ENCODE peak calls at places on chromosome 3, in five cellular contexts. One of them, this sample, is unnamed.

GRCh38 chr3:6799264-6799915 is 61.5 kb upstream of the GRM7 start:
- DNase-seq in Jurkat, Clone E6-1: peak
- DNase-seq in SK-MEL-5: peak
- DNase-seq in memory B cell: peak
- DNase-seq in activated CD8-positive, alpha-beta memory T cell treated with anti-CD3 and anti-CD28 coated beads for 48 hours: peak
- DNase-seq in this sample: peak

GRCh38 chr3:155805204-155805801 is 775 bp downstream of the C3orf33 start:
- DNase-seq in Jurkat, Clone E6-1: no peak
- DNase-seq in memory B cell: no peak
- DNase-seq in SK-MEL-5: peak
- DNase-seq in activated CD8-positive, alpha-beta memory T cell treated with anti-CD3 and anti-CD28 coated beads for 48 hours: no peak
- DNase-seq in this sample: no peak

GRCh38 chr3:113557374-113557773 is 25.0 kb downstream of the SIDT1 start:
- DNase-seq in SK-MEL-5: no peak
- DNase-seq in activated CD8-positive, alpha-beta memory T cell treated with anti-CD3 and anti-CD28 coated beads for 48 hours: no peak
- DNase-seq in Jurkat, Clone E6-1: no peak
- DNase-seq in memory B cell: no peak
- DNase-seq in this sample: peak

GRCh38 chr3:79497447-79498111 is 270.2 kb downstream of the ROBO1 start:
- DNase-seq in Jurkat, Clone E6-1: peak
- DNase-seq in memory B cell: no peak
- DNase-seq in activated CD8-positive, alpha-beta memory T cell treated with anti-CD3 and anti-CD28 coated beads for 48 hours: no peak
- DNase-seq in SK-MEL-5: peak
- DNase-seq in this sample: peak

GRCh38 chr3:134373942-134374790 is at the start of gene AMOTL2:
- DNase-seq in Jurkat, Clone E6-1: peak
- DNase-seq in memory B cell: no peak
- DNase-seq in SK-MEL-5: peak
- DNase-seq in activated CD8-positive, alpha-beta memory T cell treated with anti-CD3 and anti-CD28 coated beads for 48 hours: no peak
- DNase-seq in this sample: peak

GRCh38 chr3:150074697-150075416 is 104.2 kb upstream of the PFN2 start:
- DNase-seq in activated CD8-positive, alpha-beta memory T cell treated with anti-CD3 and anti-CD28 coated beads for 48 hours: no peak
- DNase-seq in SK-MEL-5: no peak
- DNase-seq in Jurkat, Clone E6-1: no peak
- DNase-seq in memory B cell: no peak
- DNase-seq in this sample: no peak

GRCh38 chr3:72120806-72121778 is 336.1 kb upstream of the PROK2 start:
- DNase-seq in memory B cell: no peak
- DNase-seq in activated CD8-positive, alpha-beta memory T cell treated with anti-CD3 and anti-CD28 coated beads for 48 hours: no peak
- DNase-seq in Jurkat, Clone E6-1: no peak
- DNase-seq in SK-MEL-5: no peak
- DNase-seq in this sample: no peak

GRCh38 chr3:186969607-186970006 is 39.3 kb downstream of the ST6GAL1 start:
- DNase-seq in activated CD8-positive, alpha-beta memory T cell treated with anti-CD3 and anti-CD28 coated beads for 48 hours: no peak
- DNase-seq in Jurkat, Clone E6-1: no peak
- DNase-seq in SK-MEL-5: no peak
- DNase-seq in memory B cell: no peak
- DNase-seq in this sample: no peak

GRCh38 chr3:149224736-149225594 is 3.3 kb upstream of the CP start:
- DNase-seq in Jurkat, Clone E6-1: no peak
- DNase-seq in SK-MEL-5: peak
- DNase-seq in memory B cell: no peak
- DNase-seq in activated CD8-positive, alpha-beta memory T cell treated with anti-CD3 and anti-CD28 coated beads for 48 hours: no peak
- DNase-seq in this sample: peak

GRCh38 chr3:72006631-72007556 is 221.9 kb upstream of the PROK2 start:
- DNase-seq in SK-MEL-5: no peak
- DNase-seq in memory B cell: no peak
- DNase-seq in Jurkat, Clone E6-1: no peak
- DNase-seq in activated CD8-positive, alpha-beta memory T cell treated with anti-CD3 and anti-CD28 coated beads for 48 hours: no peak
- DNase-seq in this sample: no peak

GRCh38 chr3:46903341-46904302 is 26.1 kb downstream of the PTH1R start:
- DNase-seq in memory B cell: no peak
- DNase-seq in activated CD8-positive, alpha-beta memory T cell treated with anti-CD3 and anti-CD28 coated beads for 48 hours: no peak
- DNase-seq in SK-MEL-5: no peak
- DNase-seq in Jurkat, Clone E6-1: no peak
- DNase-seq in this sample: peak

GRCh38 chr3:174986685-174987084 is 127.6 kb downstream of the NAALADL2 start:
- DNase-seq in Jurkat, Clone E6-1: no peak
- DNase-seq in memory B cell: no peak
- DNase-seq in SK-MEL-5: no peak
- DNase-seq in activated CD8-positive, alpha-beta memory T cell treated with anti-CD3 and anti-CD28 coated beads for 48 hours: no peak
- DNase-seq in this sample: no peak

GRCh38 chr3:122493296-122493695 is 21.4 kb downstream of the KPNA1 start:
- DNase-seq in memory B cell: no peak
- DNase-seq in Jurkat, Clone E6-1: no peak
- DNase-seq in activated CD8-positive, alpha-beta memory T cell treated with anti-CD3 and anti-CD28 coated beads for 48 hours: no peak
- DNase-seq in SK-MEL-5: peak
- DNase-seq in this sample: no peak

GRCh38 chr3:139620438-139620837 is 57.3 kb downstream of the NMNAT3 start:
- DNase-seq in activated CD8-positive, alpha-beta memory T cell treated with anti-CD3 and anti-CD28 coated beads for 48 hours: no peak
- DNase-seq in Jurkat, Clone E6-1: no peak
- DNase-seq in SK-MEL-5: no peak
- DNase-seq in memory B cell: no peak
- DNase-seq in this sample: peak

GRCh38 chr3:105827959-105828358 is 40.9 kb downstream of the CBLB start:
- DNase-seq in SK-MEL-5: peak
- DNase-seq in Jurkat, Clone E6-1: no peak
- DNase-seq in memory B cell: no peak
- DNase-seq in activated CD8-positive, alpha-beta memory T cell treated with anti-CD3 and anti-CD28 coated beads for 48 hours: no peak
- DNase-seq in this sample: peak

GRCh38 chr3:46504780-46505179 is 7.0 kb downstream of the RTP3 start:
- DNase-seq in SK-MEL-5: peak
- DNase-seq in memory B cell: no peak
- DNase-seq in Jurkat, Clone E6-1: no peak
- DNase-seq in activated CD8-positive, alpha-beta memory T cell treated with anti-CD3 and anti-CD28 coated beads for 48 hours: no peak
- DNase-seq in this sample: no peak

GRCh38 chr3:158728851-158729250 is 3.4 kb downstream of the RARRES1 start:
- DNase-seq in SK-MEL-5: no peak
- DNase-seq in memory B cell: no peak
- DNase-seq in activated CD8-positive, alpha-beta memory T cell treated with anti-CD3 and anti-CD28 coated beads for 48 hours: no peak
- DNase-seq in Jurkat, Clone E6-1: no peak
- DNase-seq in this sample: no peak

GRCh38 chr3:171829841-171830559 is 13.1 kb upstream of the TMEM212 start:
- DNase-seq in SK-MEL-5: peak
- DNase-seq in memory B cell: no peak
- DNase-seq in Jurkat, Clone E6-1: no peak
- DNase-seq in activated CD8-positive, alpha-beta memory T cell treated with anti-CD3 and anti-CD28 coated beads for 48 hours: no peak
- DNase-seq in this sample: peak

GRCh38 chr3:108053025-108053424 is 37.8 kb downstream of the CD47 start:
- DNase-seq in Jurkat, Clone E6-1: no peak
- DNase-seq in SK-MEL-5: no peak
- DNase-seq in activated CD8-positive, alpha-beta memory T cell treated with anti-CD3 and anti-CD28 coated beads for 48 hours: no peak
- DNase-seq in memory B cell: no peak
- DNase-seq in this sample: peak

GRCh38 chr3:134370611-134371451 is 3.4 kb downstream of the AMOTL2 start:
- DNase-seq in SK-MEL-5: no peak
- DNase-seq in memory B cell: no peak
- DNase-seq in Jurkat, Clone E6-1: no peak
- DNase-seq in activated CD8-positive, alpha-beta memory T cell treated with anti-CD3 and anti-CD28 coated beads for 48 hours: no peak
- DNase-seq in this sample: no peak

GRCh38 chr3:67790043-67790442 is 135.6 kb upstream of the SUCLG2 start:
- DNase-seq in memory B cell: peak
- DNase-seq in Jurkat, Clone E6-1: peak
- DNase-seq in SK-MEL-5: peak
- DNase-seq in activated CD8-positive, alpha-beta memory T cell treated with anti-CD3 and anti-CD28 coated beads for 48 hours: peak
- DNase-seq in this sample: peak

GRCh38 chr3:187519428-187519890 is 150.7 kb downstream of the SST start:
- DNase-seq in activated CD8-positive, alpha-beta memory T cell treated with anti-CD3 and anti-CD28 coated beads for 48 hours: no peak
- DNase-seq in SK-MEL-5: no peak
- DNase-seq in memory B cell: no peak
- DNase-seq in Jurkat, Clone E6-1: no peak
- DNase-seq in this sample: no peak

GRCh38 chr3:21435871-21436270 is 315.1 kb downstream of the ZNF385D start:
- DNase-seq in memory B cell: no peak
- DNase-seq in SK-MEL-5: no peak
- DNase-seq in activated CD8-positive, alpha-beta memory T cell treated with anti-CD3 and anti-CD28 coated beads for 48 hours: no peak
- DNase-seq in Jurkat, Clone E6-1: no peak
- DNase-seq in this sample: peak

GRCh38 chr3:46675843-46676567 is 17.5 kb downstream of the ALS2CL start:
- DNase-seq in SK-MEL-5: no peak
- DNase-seq in memory B cell: no peak
- DNase-seq in Jurkat, Clone E6-1: no peak
- DNase-seq in activated CD8-positive, alpha-beta memory T cell treated with anti-CD3 and anti-CD28 coated beads for 48 hours: no peak
- DNase-seq in this sample: no peak

GRCh38 chr3:58068126-58068809 is 60.0 kb downstream of the FLNB start:
- DNase-seq in SK-MEL-5: no peak
- DNase-seq in Jurkat, Clone E6-1: no peak
- DNase-seq in memory B cell: no peak
- DNase-seq in activated CD8-positive, alpha-beta memory T cell treated with anti-CD3 and anti-CD28 coated beads for 48 hours: no peak
- DNase-seq in this sample: no peak

GRCh38 chr3:10926441-10926830 is 66.1 kb upstream of the SLC6A1 start:
- DNase-seq in memory B cell: no peak
- DNase-seq in SK-MEL-5: no peak
- DNase-seq in activated CD8-positive, alpha-beta memory T cell treated with anti-CD3 and anti-CD28 coated beads for 48 hours: no peak
- DNase-seq in Jurkat, Clone E6-1: no peak
- DNase-seq in this sample: no peak

GRCh38 chr3:50519471-50520089 is 16.1 kb upstream of the CACNA2D2 start:
- DNase-seq in SK-MEL-5: peak
- DNase-seq in memory B cell: peak
- DNase-seq in activated CD8-positive, alpha-beta memory T cell treated with anti-CD3 and anti-CD28 coated beads for 48 hours: peak
- DNase-seq in Jurkat, Clone E6-1: peak
- DNase-seq in this sample: peak

This sample was measured in bronchial epithelial cell.